ENCODE peak calls at places on chromosomes 3 and 15, in seven cellular contexts. L is RPMI8226, W is NCI-H2081, J is heart left ventricle, U is NAMALWA, G is cardiac septum, Z is left lung. Q is an unnamed sample.
A peak's percentile ranks its signal among the peaks of the same experiment; 100 is the strongest.

GRCh38 chr3:79019137-79019923 is 748.5 kb downstream of the ROBO1 start:
- DNase-seq in J (peak; percentile 78), G (peak; percentile 81), Z (peak; percentile 76), W (peak; percentile 96), U (no peak), L (peak; percentile 7), Q (peak; percentile 84)

GRCh38 chr3:100127792-100128191 is 13.5 kb upstream of the FILIP1L start:
- DNase-seq in U (no peak), L (no peak), W (no peak), G (no peak), J (no peak), Z (no peak), Q (no peak)

GRCh38 chr3:190338717-190339116 is 16.5 kb upstream of the CLDN1 start:
- DNase-seq in G (no peak), J (no peak), Z (no peak), U (no peak), L (no peak), W (no peak), Q (no peak)

GRCh38 chr15:99476413-99477222 is 89.2 kb upstream of the MEF2A start:
- DNase-seq in W (no peak), J (peak; percentile 68), L (peak; percentile 46), G (peak; percentile 76), U (peak; percentile 24), Z (peak; percentile 87), Q (no peak)

GRCh38 chr15:48693474-48693873 is 48.0 kb upstream of the FBN1 start:
- DNase-seq in G (no peak), W (no peak), L (no peak), Z (no peak), U (no peak), J (no peak), Q (no peak)

GRCh38 chr15:29424118-29424517 is 154.5 kb upstream of the NSMCE3 start:
- DNase-seq in W (no peak), L (no peak), J (no peak), Z (no peak), U (peak; percentile 65), G (no peak), Q (no peak)

GRCh38 chr3:120487079-120487693 is 36.4 kb upstream of the FSTL1 start:
- DNase-seq in U (no peak), Z (no peak), L (no peak), J (no peak), G (no peak), W (no peak), Q (no peak)

GRCh38 chr15:76335129-76335850 is 1.3 kb upstream of the ISL2 start:
- DNase-seq in G (no peak), Z (peak; percentile 79), J (no peak), U (no peak), W (no peak), L (peak; percentile 19), Q (no peak)

GRCh38 chr15:58344164-58345070 is 87.4 kb upstream of the LIPC start:
- DNase-seq in G (no peak), Z (no peak), U (no peak), J (no peak), L (no peak), W (no peak), Q (no peak)

GRCh38 chr3:154242766-154243165 is 81.5 kb downstream of the DHX36 start:
- DNase-seq in G (no peak), W (no peak), U (no peak), L (no peak), Z (no peak), J (no peak), Q (no peak)

GRCh38 chr3:196653127-196653795 is 13.8 kb downstream of the NRROS start:
- DNase-seq in L (no peak), U (no peak), Z (no peak), W (no peak), G (no peak), J (no peak), Q (no peak)

GRCh38 chr3:189292667-189293478 is 121.1 kb downstream of the TPRG1 start:
- DNase-seq in W (peak; percentile 97), Z (no peak), U (no peak), J (no peak), L (no peak), G (no peak), Q (no peak)

GRCh38 chr15:63192604-63193206 is 3.3 kb downstream of the RAB8B start:
- DNase-seq in U (no peak), J (no peak), L (no peak), G (no peak), W (no peak), Z (no peak), Q (no peak)

GRCh38 chr3:24867783-24868182 is 373.1 kb upstream of the THRB start:
- DNase-seq in U (no peak), G (no peak), Z (no peak), W (no peak), L (no peak), J (no peak), Q (no peak)

GRCh38 chr3:2927252-2927651 is 182.9 kb downstream of the IL5RA start:
- DNase-seq in Z (no peak), G (no peak), L (no peak), W (no peak), U (peak; percentile 9), J (no peak), Q (no peak)

GRCh38 chr15:83927704-83928391 is 273.9 kb downstream of the ADAMTSL3 start:
- DNase-seq in U (no peak), J (no peak), G (no peak), L (no peak), Z (no peak), W (no peak), Q (no peak)

GRCh38 chr3:133930341-133930933 is 34.8 kb upstream of the RAB6B start:
- DNase-seq in W (peak; percentile 72), J (no peak), L (peak; percentile 52), Z (no peak), U (peak; percentile 68), G (no peak), Q (peak; percentile 13)

GRCh38 chr3:195023989-195024388 is 247.0 kb downstream of the XXYLT1 start:
- DNase-seq in W (no peak), U (no peak), L (no peak), Z (no peak), J (no peak), G (peak; percentile 5), Q (no peak)

GRCh38 chr3:177193706-177194268 is 3.5 kb downstream of the TBL1XR1 start:
- DNase-seq in G (no peak), L (no peak), J (no peak), Z (no peak), U (no peak), W (peak; percentile 47), Q (no peak)

GRCh38 chr15:99729920-99730319 is 3.3 kb downstream of the LYSMD4 start:
- DNase-seq in U (peak; percentile 58), L (peak; percentile 13), G (no peak), Z (no peak), J (peak; percentile 59), W (no peak), Q (peak; percentile 43)

GRCh38 chr15:58222698-58223097 is 84.5 kb downstream of the AQP9 start:
- DNase-seq in W (no peak), Z (no peak), J (no peak), L (no peak), G (no peak), U (no peak), Q (no peak)

GRCh38 chr3:150022406-150023238 is 51.9 kb upstream of the PFN2 start:
- DNase-seq in J (no peak), U (peak; percentile 38), Z (no peak), W (peak; percentile 14), L (no peak), G (no peak), Q (no peak)

GRCh38 chr3:154135511-154136173 is 14.5 kb downstream of the ARHGEF26 start:
- DNase-seq in L (no peak), U (no peak), G (no peak), W (no peak), J (no peak), Z (no peak), Q (no peak)

GRCh38 chr3:71101014-71101413 is 482.5 kb downstream of the FOXP1 start:
- DNase-seq in J (no peak), U (no peak), L (no peak), G (no peak), W (no peak), Z (no peak), Q (no peak)

GRCh38 chr3:69710153-69710977 is 28.9 kb upstream of the MITF start:
- DNase-seq in G (no peak), U (no peak), W (no peak), Z (no peak), J (no peak), L (no peak), Q (no peak)

GRCh38 chr15:63013052-63013808 is 29.3 kb upstream of the TPM1 start:
- DNase-seq in L (no peak), G (no peak), Z (no peak), U (no peak), J (no peak), W (no peak), Q (no peak)

Q was measured in ovary.